ENCODE peak calls at places on chromosomes 16 and 17, in seven cellular contexts. P, S, F, H, T, K and E are unnamed samples.

GRCh38 chr16:63302841-63303240 is 1266.6 kb upstream of the CDH8 start:
- DNase-seq in F (no peak), T (no peak), S (no peak), K (no peak), H (no peak), P (no peak), E (no peak)

GRCh38 chr16:30413116-30413806 is 5.9 kb downstream of the ZNF771 start:
- DNase-seq in P (no peak), T (no peak), H (no peak), S (no peak), F (no peak), K (no peak), E (no peak)

GRCh38 chr17:34703533-34703932 is 124.2 kb downstream of the TMEM132E start:
- DNase-seq in K (no peak), H (no peak), T (no peak), F (no peak), P (no peak), S (peak), E (peak)

GRCh38 chr17:7987112-7987893 is 15.1 kb upstream of the GUCY2D start:
- DNase-seq in K (no peak), F (no peak), P (no peak), H (no peak), T (no peak), S (peak), E (no peak)

GRCh38 chr16:70644763-70645597 is 1.4 kb upstream of the IL34 start:
- DNase-seq in K (no peak), H (no peak), F (no peak), P (no peak), T (no peak), S (no peak), E (no peak)

GRCh38 chr16:5309946-5310611 is 212.5 kb upstream of the EEF2KMT start:
- DNase-seq in F (no peak), K (no peak), S (no peak), P (no peak), T (no peak), H (no peak), E (no peak)

GRCh38 chr16:1493746-1494094 is 560 bp downstream of the TELO2 start:
- DNase-seq in F (no peak), K (no peak), H (no peak), P (no peak), S (peak), T (no peak), E (no peak)

GRCh38 chr17:35560703-35561102 is at the start of gene SLFN14:
- DNase-seq in S (no peak), K (no peak), F (no peak), H (no peak), T (no peak), P (no peak), E (no peak)

GRCh38 chr17:29622337-29623282 is at the start of gene CORO6:
- DNase-seq in P (no peak), T (peak), F (peak), K (no peak), S (peak), H (no peak), E (no peak)

GRCh38 chr16:87653234-87653633 is 50.9 kb downstream of the JPH3 start:
- DNase-seq in P (no peak), S (peak), H (no peak), K (no peak), F (no peak), T (no peak), E (no peak)

GRCh38 chr17:38560503-38561318 is 45.0 kb downstream of the SRCIN1 start:
- DNase-seq in S (peak), P (no peak), K (no peak), H (no peak), T (no peak), F (no peak), E (no peak)

GRCh38 chr16:768428-768827 is 7.9 kb downstream of the MSLN start:
- DNase-seq in S (no peak), H (no peak), K (no peak), F (no peak), P (no peak), T (peak), E (no peak)

GRCh38 chr16:85685251-85685650 is 3.5 kb downstream of the GINS2 start:
- DNase-seq in T (no peak), H (no peak), S (no peak), F (no peak), P (no peak), K (no peak), E (no peak)

GRCh38 chr16:13958438-13958837 is 38.5 kb downstream of the ERCC4 start:
- DNase-seq in H (no peak), F (no peak), T (no peak), K (no peak), S (no peak), P (no peak), E (no peak)

GRCh38 chr17:68291836-68292688 is 767 bp downstream of the ARSG start:
- DNase-seq in P (no peak), H (peak), F (peak), K (peak), S (peak), T (peak), E (no peak)

GRCh38 chr17:68292689-68293040 is 1.4 kb downstream of the ARSG start:
- DNase-seq in P (no peak), T (no peak), S (no peak), F (no peak), K (no peak), H (no peak), E (no peak)

GRCh38 chr17:68289936-68290267 is 1.0 kb downstream of the SLC16A6 start:
- DNase-seq in P (no peak), S (no peak), H (no peak), K (no peak), T (no peak), F (no peak), E (no peak)

GRCh38 chr17:68290268-68290954 is 516 bp downstream of the SLC16A6 start:
- DNase-seq in S (no peak), T (peak), P (no peak), K (peak), F (peak), H (peak), E (no peak)

DNA sequence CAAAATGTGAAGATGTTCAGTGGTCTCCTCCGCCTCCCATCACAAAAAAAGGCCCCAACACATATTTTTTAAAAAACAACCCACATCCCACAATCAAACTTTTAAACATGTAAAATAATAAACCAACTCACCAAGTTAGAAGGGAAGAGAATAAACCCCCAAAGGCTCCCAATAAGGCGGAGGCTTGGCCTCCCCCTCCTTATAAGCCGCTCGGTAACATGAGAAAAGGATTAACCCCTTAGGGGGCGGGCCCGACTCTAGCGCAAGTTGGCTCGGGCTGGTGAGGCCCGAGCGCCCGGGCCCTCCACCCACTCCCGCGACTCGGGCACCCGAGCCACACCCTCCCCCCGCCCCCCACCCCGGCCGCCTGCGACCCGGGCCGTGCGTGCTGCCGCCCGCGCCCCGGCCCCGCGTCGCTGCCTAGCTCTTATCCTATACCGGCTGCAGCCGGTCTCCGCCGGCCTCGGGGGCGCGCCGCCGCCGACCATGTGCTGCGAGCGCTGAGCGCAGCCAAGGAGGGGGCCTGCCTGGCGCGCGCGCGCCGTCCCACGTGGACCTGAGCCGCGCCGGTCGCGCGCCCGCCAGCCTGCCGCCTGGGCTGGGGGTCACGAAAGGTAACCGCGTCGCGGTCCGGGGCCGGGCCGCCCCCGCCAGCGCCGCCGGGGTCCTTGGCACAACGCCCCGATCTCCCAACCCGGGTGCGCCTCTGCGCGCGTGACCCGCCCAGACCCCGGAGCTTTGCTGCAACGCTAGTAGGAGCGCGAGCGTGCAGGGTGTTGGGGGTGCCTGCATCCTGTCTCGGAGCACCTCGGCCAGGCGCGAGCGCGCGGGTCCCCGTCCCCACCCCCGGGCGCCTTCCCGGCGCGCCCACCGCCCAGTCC is at the start of the genes ARSG and SLC16A6:
- DNase-seq in P (no peak), S (no peak), K (peak), T (peak), F (peak), H (peak), E (no peak)
- H3K4me3 ChIP-seq in P (peak), S (peak), K (peak), T (peak), F (peak), H (peak), E (peak)

GRCh38 chr17:1147664-1148063 is 32.1 kb downstream of the ABR start:
- DNase-seq in P (no peak), F (no peak), S (peak), T (no peak), K (peak), H (peak), E (no peak)
- TF ChIP-seq CTCF in P (peak), F (no peak), S (peak), T (peak), K (peak), H (no peak), E (peak)

GRCh38 chr16:22139732-22140131 is 22.6 kb upstream of the SDR42E2 start:
- DNase-seq in P (no peak), F (no peak), S (no peak), K (no peak), T (no peak), H (no peak), E (no peak)
- H3K4me3 ChIP-seq in P (no peak), F (no peak), S (no peak), K (no peak), T (no peak), H (no peak), E (no peak)

DNA sequence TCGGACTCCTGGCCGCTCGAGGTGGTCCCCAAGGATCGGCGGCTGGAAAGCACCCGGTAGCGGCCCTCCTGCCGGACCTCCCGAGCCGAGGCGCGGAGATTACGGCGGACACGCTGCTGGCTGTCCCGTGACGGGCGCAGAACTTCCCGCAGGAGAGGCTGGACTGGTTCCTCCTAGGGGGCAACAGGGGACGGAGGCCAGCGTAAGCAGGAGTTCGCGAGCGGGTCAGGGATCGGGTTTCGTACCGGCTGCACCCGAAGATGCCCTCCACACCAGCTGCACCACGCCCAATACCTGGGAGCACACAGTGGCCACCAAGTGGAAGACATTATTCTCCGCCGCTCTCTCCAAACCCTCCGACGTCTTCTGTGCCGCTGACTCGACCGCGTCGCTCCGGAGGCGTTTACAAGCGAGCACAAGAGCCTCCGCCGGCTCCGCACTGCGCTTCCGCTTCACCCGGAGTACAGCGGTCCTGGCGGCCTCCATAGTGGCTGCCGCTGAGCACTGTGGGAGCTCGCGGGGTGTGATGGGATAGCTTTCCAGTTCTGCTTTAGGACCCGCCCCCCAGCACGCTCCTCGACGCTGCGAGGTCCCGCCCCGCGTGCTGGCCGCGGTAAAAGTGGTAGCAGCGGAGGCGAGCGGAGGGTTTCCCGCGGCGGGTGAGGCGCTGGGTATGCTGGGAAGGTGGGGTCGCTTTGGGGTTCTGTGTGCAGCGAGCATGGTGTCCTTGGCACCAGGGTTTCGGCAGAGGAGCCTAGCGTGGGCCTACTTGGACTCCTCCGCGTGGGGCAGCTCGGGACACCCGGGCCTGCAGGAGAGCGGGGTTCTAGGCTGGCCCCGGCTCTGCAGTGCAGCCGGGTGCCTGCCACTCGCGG is at the start of the genes PRMT7 and SLC7A6OS:
- DNase-seq in P (no peak), T (peak), S (peak), K (peak), H (peak), F (peak), E (peak)
- TF ChIP-seq CTCF in P (no peak), T (peak), S (no peak), K (peak), H (no peak), F (peak), E (no peak)

GRCh38 chr17:27809555-27809954 is 9.2 kb upstream of the NOS2 start:
- DNase-seq in S (no peak), K (no peak), P (no peak), F (no peak), H (no peak), T (no peak), E (no peak)

GRCh38 chr17:27808629-27809028 is 8.3 kb upstream of the NOS2 start:
- DNase-seq in P (no peak), S (no peak), T (peak), K (no peak), F (no peak), H (no peak), E (no peak)

GRCh38 chr17:27810211-27810901 is 10.0 kb upstream of the NOS2 start:
- DNase-seq in H (no peak), T (no peak), F (no peak), K (no peak), P (no peak), S (no peak), E (no peak)

GRCh38 chr17:27805520-27806146 is 5.3 kb upstream of the NOS2 start:
- DNase-seq in F (peak), P (peak), K (peak), S (peak), H (peak), T (no peak), E (peak)

DNA sequence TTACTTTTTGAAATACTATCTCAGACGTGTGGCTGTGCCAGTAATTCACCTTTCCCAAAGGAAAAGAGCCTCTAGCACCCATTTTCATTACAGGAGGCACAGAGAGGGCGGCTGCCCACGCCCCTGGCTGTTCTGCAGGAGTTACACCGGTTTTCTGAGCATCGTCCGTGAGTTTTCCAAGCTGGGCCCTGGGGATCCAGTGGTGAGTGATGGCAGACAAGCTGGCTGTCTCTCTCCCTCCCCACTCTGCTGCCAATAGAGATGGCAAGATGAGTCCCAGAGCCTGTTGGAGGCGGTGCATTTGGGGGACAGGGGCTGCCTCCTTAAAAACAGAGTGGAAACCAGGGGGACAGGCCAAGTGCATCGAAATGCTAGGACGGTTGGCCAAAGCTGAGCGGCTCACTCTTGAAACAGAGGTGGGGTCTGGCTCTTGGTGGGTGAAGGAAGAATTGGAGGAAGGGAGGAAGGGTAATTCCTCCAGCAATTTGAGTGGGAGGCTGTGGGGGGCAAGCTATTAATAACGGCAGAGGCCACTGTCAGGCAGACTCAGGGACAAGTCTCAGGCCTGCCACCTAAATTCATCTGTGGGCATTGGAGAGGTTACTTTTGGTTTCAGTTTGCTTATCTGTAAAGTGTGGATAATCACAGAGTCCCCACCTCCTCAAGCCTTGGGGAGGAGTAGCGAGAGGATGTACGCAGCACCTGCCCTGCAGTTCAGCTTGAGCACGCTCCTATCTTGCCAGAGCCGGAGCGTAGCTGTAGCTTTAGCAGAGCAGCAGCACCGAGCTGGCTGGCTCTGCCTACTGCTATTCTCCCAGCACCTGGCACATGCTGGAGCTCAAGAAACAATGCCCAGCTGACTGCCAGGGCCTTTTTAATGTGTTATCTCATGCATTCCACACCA is 7.5 kb upstream of the NOS2 start:
- DNase-seq in H (no peak), F (peak), K (no peak), S (no peak), T (no peak), P (no peak), E (no peak)
- H3K4me3 ChIP-seq in H (no peak), F (peak), K (no peak), S (no peak), T (peak), P (no peak), E (no peak)